ENCODE peak calls at places on chromosomes 5 and 9, in eight cellular contexts. S is GM18507; G is tibial artery; C is EL; Q is hepatic stellate cell; E is stimulated activated CD4-positive, alpha-beta T cell treated with anti-CD3 and anti-CD28 coated beads, Interleukin-2, amount 100 ng/mL, for 48 hours; A is fibroblast of lung; H is iris pigment epithelial cell. X is an unnamed sample.
A peak's percentile ranks its signal among the peaks of the same experiment; 100 is the strongest.

GRCh38 chr9:77514886-77515711 is 133.0 kb downstream of the GNA14 start:
- DNase-seq in S (no peak), G (peak; percentile 28), C (peak; percentile 90), Q (peak; percentile 59), E (no peak), A (peak; percentile 17), H (peak; percentile 83), X (no peak)

GRCh38 chr9:129929467-129930125 is 94.3 kb downstream of the USP20 start:
- DNase-seq in S (no peak), G (no peak), C (no peak), Q (no peak), E (no peak), A (no peak), H (no peak), X (no peak)

GRCh38 chr9:137218754-137219271 is 3.2 kb downstream of the RNF208 start:
- DNase-seq in S (no peak), G (no peak), C (peak; percentile 44), Q (peak; percentile 61), E (no peak), A (no peak), H (peak; percentile 58), X (no peak)

GRCh38 chr5:137218471-137218870 is 280.7 kb downstream of the SPOCK1 start:
- DNase-seq in S (no peak), G (no peak), C (peak; percentile 59), Q (no peak), E (no peak), A (no peak), H (peak; percentile 16), X (no peak)

GRCh38 chr9:108057421-108058136 is 568.0 kb upstream of the KLF4 start:
- DNase-seq in S (no peak), G (peak; percentile 43), C (peak; percentile 94), Q (peak; percentile 67), E (no peak), A (peak; percentile 98), H (peak; percentile 98), X (no peak)

GRCh38 chr5:142743677-142744441 is 26.3 kb upstream of the ARHGAP26 start:
- DNase-seq in S (no peak), G (no peak), C (peak; percentile 49), Q (no peak), E (no peak), A (no peak), H (peak; percentile 47), X (no peak)

GRCh38 chr9:120729796-120730195 is 15.5 kb upstream of the MEGF9 start:
- DNase-seq in S (no peak), G (no peak), C (no peak), Q (no peak), E (no peak), A (no peak), H (no peak), X (no peak)

GRCh38 chr5:89989831-89990230 is 419.7 kb downstream of the CETN3 start:
- DNase-seq in S (no peak), G (no peak), C (no peak), Q (no peak), E (no peak), A (no peak), H (no peak), X (no peak)

GRCh38 chr9:137679249-137679648 is 60.4 kb downstream of the EHMT1 start:
- DNase-seq in S (no peak), G (no peak), C (no peak), Q (no peak), E (no peak), A (no peak), H (no peak), X (no peak)

GRCh38 chr5:150045512-150045911 is 40.8 kb downstream of the CSF1R start:
- DNase-seq in S (no peak), G (no peak), C (no peak), Q (no peak), E (no peak), A (no peak), H (no peak), X (no peak)

GRCh38 chr5:138953370-138954256 is 78.5 kb upstream of the LRRTM2 start:
- DNase-seq in S (no peak), G (peak; percentile 86), C (peak; percentile 14), Q (peak; percentile 89), E (no peak), A (peak; percentile 83), H (peak; percentile 65), X (peak; percentile 36)

GRCh38 chr9:91954841-91955471 is 4.9 kb upstream of the ROR2 start:
- DNase-seq in S (no peak), G (no peak), C (peak; percentile 81), Q (peak; percentile 66), E (peak; percentile 30), A (peak; percentile 82), H (peak; percentile 71), X (no peak)

GRCh38 chr5:170439246-170439943 is 50.2 kb upstream of the KCNMB1 start:
- DNase-seq in S (no peak), G (no peak), C (no peak), Q (no peak), E (no peak), A (no peak), H (no peak), X (no peak)

GRCh38 chr9:70613024-70613768 is 198.7 kb upstream of the KLF9 start:
- DNase-seq in S (no peak), G (no peak), C (no peak), Q (no peak), E (no peak), A (no peak), H (peak; percentile 38), X (no peak)

GRCh38 chr9:136695435-136695895 is 8.2 kb upstream of the AGPAT2 start:
- DNase-seq in S (no peak), G (no peak), C (no peak), Q (no peak), E (no peak), A (no peak), H (no peak), X (no peak)

X was measured in thoracic aorta.